ENCODE peak calls at places on chromosomes 7 and 10, in five cellular contexts. Q is heart left ventricle, W is A549, G is stomach, E is ovary. T is an unnamed sample.

GRCh38 chr10:79367421-79368189 is 20.3 kb downstream of the PPIF start:
- DNase-seq in Q (no peak), W (no peak), G (no peak), E (no peak), T (no peak)

GRCh38 chr10:117788911-117789310 is 246.4 kb downstream of the EMX2 start:
- DNase-seq in Q (no peak), W (no peak), G (no peak), E (no peak), T (no peak)

GRCh38 chr10:47318706-47319105 is 3.5 kb upstream of the GDF2 start:
- DNase-seq in Q (no peak), W (peak; percentile 29), G (no peak), E (peak; percentile 3), T (peak; percentile 77)

GRCh38 chr7:90592036-90592435 is 4.1 kb upstream of the CDK14 start:
- DNase-seq in Q (no peak), W (no peak), G (no peak), E (no peak), T (no peak)

GRCh38 chr10:12720217-12720981 is 281.1 kb downstream of the CCDC3 start:
- DNase-seq in Q (peak; percentile 79), W (peak; percentile 60), G (peak; percentile 97), E (no peak), T (peak; percentile 78)

GRCh38 chr10:5575482-5576153 is 50.9 kb downstream of the CALML3 start:
- DNase-seq in Q (no peak), W (no peak), G (no peak), E (peak; percentile 63), T (no peak)

GRCh38 chr10:72981882-72982529 is 27.4 kb upstream of the PLA2G12B start:
- DNase-seq in Q (no peak), W (no peak), G (no peak), E (no peak), T (no peak)

GRCh38 chr7:43196379-43196778 is 83.9 kb downstream of the HECW1 start:
- DNase-seq in Q (no peak), W (no peak), G (no peak), E (no peak), T (no peak)

GRCh38 chr10:79067241-79068202 is 1.2 kb upstream of the ZMIZ1 start:
- DNase-seq in Q (peak; percentile 90), W (peak; percentile 83), G (peak; percentile 87), E (peak; percentile 96), T (peak; percentile 91)

GRCh38 chr10:72790216-72790990 is 98.5 kb downstream of the MCU start:
- DNase-seq in Q (no peak), W (no peak), G (no peak), E (no peak), T (no peak)

GRCh38 chr10:104350146-104350635 is 3.4 kb upstream of the CFAP58 start:
- DNase-seq in Q (no peak), W (peak; percentile 62), G (no peak), E (no peak), T (no peak)

GRCh38 chr10:78302989-78303854 is 269.6 kb downstream of the RPS24 start:
- DNase-seq in Q (peak; percentile 95), W (peak; percentile 97), G (peak; percentile 96), E (peak; percentile 97), T (peak; percentile 93)

GRCh38 chr7:19916011-19916410 is 142.6 kb upstream of the TMEM196 start:
- DNase-seq in Q (no peak), W (no peak), G (no peak), E (no peak), T (no peak)

GRCh38 chr10:1962025-1962424 is 224.7 kb upstream of the ADARB2 start:
- DNase-seq in Q (no peak), W (no peak), G (no peak), E (no peak), T (no peak)

GRCh38 chr10:59905066-59905734 is 1.2 kb downstream of the CCDC6 start:
- DNase-seq in Q (peak; percentile 43), W (no peak), G (peak; percentile 46), E (peak; percentile 61), T (peak; percentile 38)

GRCh38 chr7:88230646-88231045 is 10.8 kb upstream of the SRI start:
- DNase-seq in Q (no peak), W (no peak), G (no peak), E (no peak), T (no peak)

GRCh38 chr10:27542324-27542723 is 38.2 kb downstream of the RAB18 start:
- DNase-seq in Q (no peak), W (no peak), G (no peak), E (no peak), T (no peak)

GRCh38 chr10:75042292-75042974 is 69.0 kb upstream of the SAMD8 start:
- DNase-seq in Q (no peak), W (no peak), G (no peak), E (no peak), T (no peak)

GRCh38 chr10:104291439-104291951 is 22.5 kb downstream of the GSTO2 start:
- DNase-seq in Q (peak; percentile 91), W (peak; percentile 86), G (peak; percentile 93), E (peak; percentile 95), T (peak; percentile 94)

GRCh38 chr10:28367865-28368541 is 65.1 kb upstream of the MPP7 start:
- DNase-seq in Q (peak; percentile 33), W (no peak), G (no peak), E (no peak), T (no peak)

GRCh38 chr10:75770634-75771081 is 339.2 kb downstream of the LRMDA start:
- DNase-seq in Q (peak; percentile 57), W (no peak), G (no peak), E (no peak), T (no peak)

GRCh38 chr10:80553436-80553835 is 15.7 kb downstream of the SH2D4B start:
- DNase-seq in Q (no peak), W (no peak), G (no peak), E (no peak), T (no peak)

GRCh38 chr10:121036431-121036830 is 185.3 kb downstream of the WDR11 start:
- DNase-seq in Q (no peak), W (no peak), G (no peak), E (no peak), T (no peak)

GRCh38 chr7:151076863-151077704 is 3.5 kb downstream of the FASTK start:
- DNase-seq in Q (no peak), W (peak; percentile 70), G (peak; percentile 47), E (peak; percentile 39), T (no peak)

GRCh38 chr10:71259815-71260501 is 47.6 kb downstream of the UNC5B start:
- DNase-seq in Q (no peak), W (no peak), G (peak; percentile 41), E (no peak), T (no peak)

GRCh38 chr10:71257292-71257997 is 45.1 kb downstream of the UNC5B start:
- DNase-seq in Q (peak; percentile 23), W (no peak), G (no peak), E (no peak), T (no peak)

GRCh38 chr10:71259282-71259681 is 46.9 kb downstream of the UNC5B start:
- DNase-seq in Q (no peak), W (no peak), G (no peak), E (no peak), T (no peak)

GRCh38 chr10:71258046-71258445 is 45.7 kb downstream of the UNC5B start:
- DNase-seq in Q (no peak), W (no peak), G (no peak), E (no peak), T (no peak)

DNA sequence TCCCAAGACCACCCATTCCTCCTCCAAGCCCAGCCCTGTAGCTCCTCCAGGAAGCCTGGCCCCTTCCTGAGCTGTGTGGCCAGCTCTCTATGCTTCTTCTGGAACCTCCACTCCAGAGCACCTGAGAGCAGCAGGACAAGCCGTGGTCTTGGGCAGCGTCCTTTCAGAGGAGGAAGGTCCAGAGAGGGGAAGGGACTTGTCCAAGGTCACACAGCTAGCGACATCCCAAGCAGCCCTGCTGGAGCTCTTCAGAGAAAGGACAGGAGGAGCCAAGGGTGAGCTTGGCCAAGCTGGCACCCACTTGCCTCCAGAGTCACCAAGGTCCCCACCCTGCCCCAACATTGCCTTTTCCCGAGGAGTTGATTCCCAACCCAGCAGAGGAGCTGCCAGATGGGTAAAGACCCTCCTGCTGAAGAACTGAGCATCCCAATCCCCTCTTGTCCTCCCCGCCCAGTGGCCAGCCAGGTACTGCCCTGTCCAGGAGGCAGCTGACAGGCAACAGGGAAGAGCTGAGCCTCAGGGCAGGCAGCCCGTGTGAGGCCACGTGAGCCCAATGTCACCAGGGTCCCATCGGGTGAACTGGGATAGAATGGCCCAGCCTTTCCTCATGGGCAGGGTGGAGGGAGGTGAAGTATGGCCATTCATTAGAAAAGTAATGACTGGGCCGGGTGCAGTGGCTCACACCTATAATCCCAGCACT is 46.2 kb downstream of the UNC5B start:
- DNase-seq in Q (peak; percentile 29), W (no peak), G (no peak), E (no peak), T (no peak)
- TF ChIP-seq POLR2A in Q (no peak), W (no peak), G (no peak), E (no peak), T (no peak)

GRCh38 chr7:40436761-40437160 is 302.0 kb downstream of the SUGCT start:
- DNase-seq in Q (no peak), W (no peak), G (no peak), E (no peak), T (no peak)
- H3K27ac ChIP-seq in Q (no peak overlapping the region), W (no peak overlapping the region), G (no peak overlapping the region), E (no peak overlapping the region), T (no peak overlapping the region)

GRCh38 chr7:142935941-142936565 is 2.5 kb upstream of the TRPV5 start:
- DNase-seq in Q (no peak), W (no peak), G (no peak), E (no peak), T (no peak)

GRCh38 chr7:142940968-142941535 is 1.8 kb downstream of the LLCFC1 start:
- DNase-seq in Q (no peak), W (no peak), G (no peak), E (no peak), T (no peak)

GRCh38 chr7:142938611-142939010 is 673 bp upstream of the LLCFC1 start:
- DNase-seq in Q (no peak), W (no peak), G (no peak), E (no peak), T (no peak)

GRCh38 chr7:142941541-142941940 is 2.3 kb downstream of the LLCFC1 start:
- DNase-seq in Q (no peak), W (no peak), G (no peak), E (no peak), T (no peak)

GRCh38 chr7:142939226-142939910 is at the start of gene LLCFC1:
- DNase-seq in Q (no peak), W (peak; percentile 46), G (peak; percentile 50), E (no peak), T (no peak)
- TF ChIP-seq CTCF in Q (no peak), W (no peak), G (peak; percentile 34), E (no peak), T (no peak)

DNA sequence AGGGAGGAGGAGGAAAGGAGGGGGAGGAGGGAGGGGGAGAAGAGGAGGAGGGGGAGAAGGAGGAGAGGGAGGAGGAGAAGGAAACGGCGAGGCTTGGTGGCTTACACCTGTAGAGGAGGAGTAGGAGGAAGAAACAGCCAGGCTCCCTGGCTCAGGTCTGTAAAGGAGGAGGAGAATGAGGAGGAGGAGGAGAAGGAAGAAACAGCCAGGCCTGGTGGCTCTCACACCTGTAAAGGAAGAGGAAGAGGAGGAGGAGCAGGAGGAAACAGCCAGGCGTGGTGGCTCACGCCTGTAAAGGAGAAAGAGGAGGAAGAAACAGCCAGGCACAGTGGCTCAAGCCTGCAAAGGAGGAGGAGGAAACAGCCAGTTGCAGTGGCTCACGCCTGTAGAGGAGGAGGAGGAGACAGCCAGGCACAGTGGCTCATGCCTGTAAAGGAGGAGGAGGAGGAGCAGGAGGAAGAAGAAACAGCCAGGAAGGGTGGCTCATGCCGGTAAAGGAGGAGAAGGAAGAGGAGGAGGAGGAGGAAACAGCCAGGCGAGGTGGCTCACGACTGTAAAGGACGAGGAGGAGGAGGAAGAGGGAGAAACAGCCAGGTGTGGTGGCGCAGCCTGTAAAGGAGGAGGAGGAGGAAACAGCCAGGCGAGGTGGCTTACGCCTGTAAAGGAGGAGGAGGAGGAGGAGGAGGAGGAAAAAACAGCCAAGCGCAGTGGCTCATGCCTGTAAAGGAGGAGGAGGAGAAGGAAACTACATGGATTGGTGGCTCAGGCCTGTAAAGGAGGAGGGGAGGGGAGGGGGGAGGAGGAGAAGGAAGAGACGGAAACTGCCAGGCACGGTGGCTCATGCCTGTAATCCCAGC is 14.9 kb upstream of the CRCP start:
- DNase-seq in Q (peak; percentile 65), W (peak; percentile 54), G (peak; percentile 83), E (peak; percentile 69), T (peak; percentile 75)
- TF ChIP-seq POLR2A in Q (no peak), W (peak; percentile 31), G (no peak), E (peak; percentile 48), T (no peak)

T was measured in testis.